ENCODE peak calls at places on chromosome 22, in eight cellular contexts. One of them, this sample, is unnamed.

GRCh38 chr22:19786264-19786585 is 25.6 kb downstream of the TBX1 start:
- DNase-seq in NCI-H774: no peak
- DNase-seq in choroid plexus epithelial cell: no peak
- DNase-seq in LHCN-M2: no peak
- DNase-seq in activated T-cell treated with anti-CD3 and anti-CD28 coated beads, Interleukin-2, amount 50 U/mL, for 72 hours: no peak
- DNase-seq in stimulated activated CD8-positive, alpha-beta memory T cell treated with anti-CD3 and anti-CD28 coated beads, Interleukin-7, amount 100 ng/mL, for 1 hour: no peak
- DNase-seq in colonic mucosa: no peak
- DNase-seq in GM04504: no peak
- DNase-seq in this sample: no peak

GRCh38 chr22:36536717-36537116 is 7.8 kb upstream of the EIF3D start:
- DNase-seq in activated T-cell treated with anti-CD3 and anti-CD28 coated beads, Interleukin-2, amount 50 U/mL, for 72 hours: no peak
- DNase-seq in choroid plexus epithelial cell: no peak
- DNase-seq in GM04504: no peak
- DNase-seq in NCI-H774: peak; percentile 46
- DNase-seq in stimulated activated CD8-positive, alpha-beta memory T cell treated with anti-CD3 and anti-CD28 coated beads, Interleukin-7, amount 100 ng/mL, for 1 hour: no peak
- DNase-seq in colonic mucosa: no peak
- DNase-seq in LHCN-M2: peak; percentile 61
- DNase-seq in this sample: no peak

GRCh38 chr22:42490244-42490832 is 29.3 kb downstream of the RRP7A start:
- DNase-seq in LHCN-M2: no peak
- DNase-seq in choroid plexus epithelial cell: no peak
- DNase-seq in activated T-cell treated with anti-CD3 and anti-CD28 coated beads, Interleukin-2, amount 50 U/mL, for 72 hours: no peak
- DNase-seq in stimulated activated CD8-positive, alpha-beta memory T cell treated with anti-CD3 and anti-CD28 coated beads, Interleukin-7, amount 100 ng/mL, for 1 hour: no peak
- DNase-seq in GM04504: no peak
- DNase-seq in NCI-H774: no peak
- DNase-seq in colonic mucosa: no peak
- DNase-seq in this sample: no peak

GRCh38 chr22:30511109-30511508 is 5.6 kb upstream of the SEC14L4 start:
- DNase-seq in choroid plexus epithelial cell: no peak
- DNase-seq in NCI-H774: no peak
- DNase-seq in activated T-cell treated with anti-CD3 and anti-CD28 coated beads, Interleukin-2, amount 50 U/mL, for 72 hours: no peak
- DNase-seq in GM04504: no peak
- DNase-seq in stimulated activated CD8-positive, alpha-beta memory T cell treated with anti-CD3 and anti-CD28 coated beads, Interleukin-7, amount 100 ng/mL, for 1 hour: no peak
- DNase-seq in colonic mucosa: no peak
- DNase-seq in LHCN-M2: no peak
- DNase-seq in this sample: no peak

GRCh38 chr22:17705565-17706450 is 67.3 kb downstream of the BCL2L13 start:
- DNase-seq in choroid plexus epithelial cell: no peak
- DNase-seq in GM04504: no peak
- DNase-seq in NCI-H774: no peak
- DNase-seq in stimulated activated CD8-positive, alpha-beta memory T cell treated with anti-CD3 and anti-CD28 coated beads, Interleukin-7, amount 100 ng/mL, for 1 hour: no peak
- DNase-seq in colonic mucosa: no peak
- DNase-seq in activated T-cell treated with anti-CD3 and anti-CD28 coated beads, Interleukin-2, amount 50 U/mL, for 72 hours: no peak
- DNase-seq in LHCN-M2: peak; percentile 51
- DNase-seq in this sample: no peak

GRCh38 chr22:44387486-44387885 is 74.7 kb upstream of the SHISAL1 start:
- DNase-seq in choroid plexus epithelial cell: no peak
- DNase-seq in stimulated activated CD8-positive, alpha-beta memory T cell treated with anti-CD3 and anti-CD28 coated beads, Interleukin-7, amount 100 ng/mL, for 1 hour: no peak
- DNase-seq in NCI-H774: no peak
- DNase-seq in activated T-cell treated with anti-CD3 and anti-CD28 coated beads, Interleukin-2, amount 50 U/mL, for 72 hours: no peak
- DNase-seq in GM04504: no peak
- DNase-seq in colonic mucosa: no peak
- DNase-seq in LHCN-M2: no peak
- DNase-seq in this sample: no peak

GRCh38 chr22:24180316-24181087 is 785 bp upstream of the SUSD2 start:
- DNase-seq in activated T-cell treated with anti-CD3 and anti-CD28 coated beads, Interleukin-2, amount 50 U/mL, for 72 hours: no peak
- DNase-seq in stimulated activated CD8-positive, alpha-beta memory T cell treated with anti-CD3 and anti-CD28 coated beads, Interleukin-7, amount 100 ng/mL, for 1 hour: no peak
- DNase-seq in choroid plexus epithelial cell: no peak
- DNase-seq in LHCN-M2: no peak
- DNase-seq in NCI-H774: no peak
- DNase-seq in colonic mucosa: no peak
- DNase-seq in GM04504: no peak
- DNase-seq in this sample: no peak

GRCh38 chr22:41540365-41540764 is 3.9 kb downstream of the POLR3H start:
- DNase-seq in GM04504: no peak
- DNase-seq in colonic mucosa: no peak
- DNase-seq in NCI-H774: no peak
- DNase-seq in stimulated activated CD8-positive, alpha-beta memory T cell treated with anti-CD3 and anti-CD28 coated beads, Interleukin-7, amount 100 ng/mL, for 1 hour: no peak
- DNase-seq in activated T-cell treated with anti-CD3 and anti-CD28 coated beads, Interleukin-2, amount 50 U/mL, for 72 hours: no peak
- DNase-seq in choroid plexus epithelial cell: no peak
- DNase-seq in LHCN-M2: no peak
- DNase-seq in this sample: no peak

GRCh38 chr22:36773935-36774334 is 2.0 kb downstream of the IFT27 start:
- DNase-seq in NCI-H774: no peak
- DNase-seq in GM04504: no peak
- DNase-seq in choroid plexus epithelial cell: peak; percentile 69
- DNase-seq in stimulated activated CD8-positive, alpha-beta memory T cell treated with anti-CD3 and anti-CD28 coated beads, Interleukin-7, amount 100 ng/mL, for 1 hour: no peak
- DNase-seq in LHCN-M2: peak; percentile 48
- DNase-seq in colonic mucosa: no peak
- DNase-seq in activated T-cell treated with anti-CD3 and anti-CD28 coated beads, Interleukin-2, amount 50 U/mL, for 72 hours: no peak
- DNase-seq in this sample: peak; percentile 44

GRCh38 chr22:41417622-41418390 is 28.8 kb downstream of the TOB2 start:
- DNase-seq in activated T-cell treated with anti-CD3 and anti-CD28 coated beads, Interleukin-2, amount 50 U/mL, for 72 hours: no peak
- DNase-seq in colonic mucosa: peak; percentile 60
- DNase-seq in LHCN-M2: peak; percentile 81
- DNase-seq in choroid plexus epithelial cell: no peak
- DNase-seq in NCI-H774: no peak
- DNase-seq in GM04504: no peak
- DNase-seq in stimulated activated CD8-positive, alpha-beta memory T cell treated with anti-CD3 and anti-CD28 coated beads, Interleukin-7, amount 100 ng/mL, for 1 hour: no peak
- DNase-seq in this sample: peak; percentile 8

GRCh38 chr22:44412136-44412731 is 85.8 kb downstream of the RTL6 start:
- DNase-seq in choroid plexus epithelial cell: no peak
- DNase-seq in stimulated activated CD8-positive, alpha-beta memory T cell treated with anti-CD3 and anti-CD28 coated beads, Interleukin-7, amount 100 ng/mL, for 1 hour: no peak
- DNase-seq in activated T-cell treated with anti-CD3 and anti-CD28 coated beads, Interleukin-2, amount 50 U/mL, for 72 hours: no peak
- DNase-seq in colonic mucosa: no peak
- DNase-seq in NCI-H774: no peak
- DNase-seq in GM04504: no peak
- DNase-seq in LHCN-M2: no peak
- DNase-seq in this sample: no peak

GRCh38 chr22:50550395-50550794 is 4.7 kb downstream of the KLHDC7B start:
- DNase-seq in NCI-H774: no peak
- DNase-seq in LHCN-M2: no peak
- DNase-seq in GM04504: no peak
- DNase-seq in colonic mucosa: no peak
- DNase-seq in choroid plexus epithelial cell: no peak
- DNase-seq in activated T-cell treated with anti-CD3 and anti-CD28 coated beads, Interleukin-2, amount 50 U/mL, for 72 hours: no peak
- DNase-seq in stimulated activated CD8-positive, alpha-beta memory T cell treated with anti-CD3 and anti-CD28 coated beads, Interleukin-7, amount 100 ng/mL, for 1 hour: no peak
- DNase-seq in this sample: no peak

GRCh38 chr22:19129871-19130270 is 1.2 kb upstream of the TSSK2 start:
- DNase-seq in choroid plexus epithelial cell: no peak
- DNase-seq in LHCN-M2: no peak
- DNase-seq in NCI-H774: no peak
- DNase-seq in GM04504: no peak
- DNase-seq in activated T-cell treated with anti-CD3 and anti-CD28 coated beads, Interleukin-2, amount 50 U/mL, for 72 hours: no peak
- DNase-seq in colonic mucosa: no peak
- DNase-seq in stimulated activated CD8-positive, alpha-beta memory T cell treated with anti-CD3 and anti-CD28 coated beads, Interleukin-7, amount 100 ng/mL, for 1 hour: no peak
- DNase-seq in this sample: no peak

GRCh38 chr22:17990167-17990566 is 34.2 kb downstream of the MICAL3 start:
- DNase-seq in GM04504: no peak
- DNase-seq in activated T-cell treated with anti-CD3 and anti-CD28 coated beads, Interleukin-2, amount 50 U/mL, for 72 hours: no peak
- DNase-seq in stimulated activated CD8-positive, alpha-beta memory T cell treated with anti-CD3 and anti-CD28 coated beads, Interleukin-7, amount 100 ng/mL, for 1 hour: no peak
- DNase-seq in LHCN-M2: no peak
- DNase-seq in choroid plexus epithelial cell: peak; percentile 39
- DNase-seq in NCI-H774: no peak
- DNase-seq in colonic mucosa: no peak
- DNase-seq in this sample: peak; percentile 37

GRCh38 chr22:24707477-24707816 is 67.1 kb downstream of the PIWIL3 start:
- DNase-seq in NCI-H774: no peak
- DNase-seq in GM04504: no peak
- DNase-seq in LHCN-M2: no peak
- DNase-seq in activated T-cell treated with anti-CD3 and anti-CD28 coated beads, Interleukin-2, amount 50 U/mL, for 72 hours: no peak
- DNase-seq in choroid plexus epithelial cell: no peak
- DNase-seq in stimulated activated CD8-positive, alpha-beta memory T cell treated with anti-CD3 and anti-CD28 coated beads, Interleukin-7, amount 100 ng/mL, for 1 hour: no peak
- DNase-seq in colonic mucosa: peak; percentile 32
- DNase-seq in this sample: no peak

GRCh38 chr22:44357962-44358553 is 45.3 kb upstream of the SHISAL1 start:
- DNase-seq in GM04504: no peak
- DNase-seq in NCI-H774: peak; percentile 24
- DNase-seq in activated T-cell treated with anti-CD3 and anti-CD28 coated beads, Interleukin-2, amount 50 U/mL, for 72 hours: no peak
- DNase-seq in colonic mucosa: no peak
- DNase-seq in stimulated activated CD8-positive, alpha-beta memory T cell treated with anti-CD3 and anti-CD28 coated beads, Interleukin-7, amount 100 ng/mL, for 1 hour: no peak
- DNase-seq in LHCN-M2: no peak
- DNase-seq in choroid plexus epithelial cell: no peak
- DNase-seq in this sample: no peak

This sample was measured in A172.